ENCODE peak calls at places on chromosomes 1 and 21, in six cellular contexts. Y is AG04449; S is activated T-cell treated with anti-CD3 and anti-CD28 coated beads, Interleukin-2, amount 50 U/mL, for 4 hours; B is T-cell; U is NCI-H1092 treated with DMSO at 0.1 percent for 48 hours; V is DMS79 treated with DMSO at 0.1 percent for 48 hours. K is an unnamed sample.

GRCh38 chr1:67832737-67833594 is at the start of gene GNG12:
- DNase-seq in B (no peak), Y (no peak), U (peak; percentile 15), V (no peak), S (no peak), K (peak; percentile 70)

GRCh38 chr1:36924282-36924791 is 110.0 kb downstream of the GRIK3 start:
- DNase-seq in S (no peak), B (no peak), V (peak; percentile 44), Y (no peak), U (peak; percentile 68), K (peak; percentile 0)

GRCh38 chr1:47225430-47226100 is 6.5 kb downstream of the TAL1 start:
- DNase-seq in B (no peak), Y (no peak), U (no peak), S (no peak), V (peak; percentile 8), K (no peak)

GRCh38 chr21:34039678-34040382 is 33.5 kb upstream of the MRPS6 start:
- DNase-seq in V (no peak), Y (no peak), B (no peak), S (no peak), U (no peak), K (no peak)

GRCh38 chr1:33466159-33466558 is 6.3 kb upstream of the ZSCAN20 start:
- DNase-seq in V (no peak), U (no peak), Y (no peak), B (no peak), S (no peak), K (no peak)

GRCh38 chr1:62508187-62508758 is 71.4 kb downstream of the USP1 start:
- DNase-seq in S (no peak), B (no peak), U (peak; percentile 18), V (peak; percentile 31), Y (peak; percentile 5), K (peak; percentile 32)

GRCh38 chr1:157961805-157962762 is 31.4 kb upstream of the KIRREL1 start:
- DNase-seq in S (no peak), Y (no peak), V (no peak), U (no peak), B (no peak), K (no peak)

GRCh38 chr1:211326528-211327340 is at the start of gene TRAF5:
- DNase-seq in S (peak; percentile 46), V (peak; percentile 8), U (peak; percentile 73), Y (no peak), B (peak; percentile 25), K (no peak)

GRCh38 chr21:37176716-37177115 is 90.4 kb downstream of the VPS26C start:
- DNase-seq in V (no peak), S (no peak), B (no peak), Y (no peak), U (no peak), K (no peak)

GRCh38 chr1:219337588-219337987 is 163.9 kb downstream of the LYPLAL1 start:
- DNase-seq in Y (no peak), U (no peak), B (no peak), V (no peak), S (no peak), K (no peak)

GRCh38 chr1:94095112-94095637 is 25.8 kb downstream of the ABCA4 start:
- DNase-seq in B (no peak), S (no peak), V (no peak), Y (peak; percentile 63), U (no peak), K (peak; percentile 43)

GRCh38 chr1:248225537-248225936 is 5.7 kb upstream of the OR2M4 start:
- DNase-seq in Y (no peak), V (no peak), B (no peak), S (no peak), U (no peak), K (no peak)

GRCh38 chr1:19348441-19349198 is 36.5 kb downstream of the SLC66A1 start:
- DNase-seq in Y (no peak), V (peak; percentile 27), U (no peak), S (no peak), B (no peak), K (no peak)

GRCh38 chr1:184062640-184063280 is 11.2 kb downstream of the TSEN15 start:
- DNase-seq in V (no peak), B (no peak), U (no peak), S (no peak), Y (no peak), K (no peak)

K was measured in stromal cell of bone marrow.